ENCODE peak calls at places on chromosomes 13 and 19, in nine cellular contexts. One of them, this sample, is unnamed.

GRCh38 chr13:94776300-94776699 is 64.0 kb upstream of the SOX21 start:
- DNase-seq in astrocyte of the cerebellum: no peak
- DNase-seq in A549: no peak
- DNase-seq in A673: no peak
- DNase-seq in hepatocyte: no peak
- DNase-seq in cardiac fibroblast: no peak
- DNase-seq in fibroblast of pulmonary artery: no peak
- DNase-seq in heart left ventricle: no peak
- DNase-seq in AG09309: no peak
- DNase-seq in this sample: no peak

GRCh38 chr13:113776231-113777125 is 17.5 kb downstream of the TMEM255B start:
- DNase-seq in A549: no peak
- DNase-seq in cardiac fibroblast: no peak
- DNase-seq in astrocyte of the cerebellum: no peak
- DNase-seq in heart left ventricle: no peak
- DNase-seq in A673: no peak
- DNase-seq in AG09309: no peak
- DNase-seq in fibroblast of pulmonary artery: no peak
- DNase-seq in hepatocyte: no peak
- DNase-seq in this sample: no peak

GRCh38 chr13:91346848-91347211 is 657 bp upstream of the MIR17HG start:
- DNase-seq in astrocyte of the cerebellum: no peak
- DNase-seq in AG09309: no peak
- DNase-seq in hepatocyte: peak; percentile 27
- DNase-seq in heart left ventricle: no peak
- DNase-seq in fibroblast of pulmonary artery: peak; percentile 7
- DNase-seq in A673: no peak
- DNase-seq in cardiac fibroblast: peak; percentile 22
- DNase-seq in A549: no peak
- DNase-seq in this sample: no peak

GRCh38 chr19:43474986-43475705 is 9.7 kb upstream of the LYPD3 start:
- DNase-seq in astrocyte of the cerebellum: peak; percentile 65
- DNase-seq in fibroblast of pulmonary artery: peak; percentile 93
- DNase-seq in AG09309: no peak
- DNase-seq in hepatocyte: peak; percentile 97
- DNase-seq in heart left ventricle: peak; percentile 95
- DNase-seq in A673: peak; percentile 94
- DNase-seq in cardiac fibroblast: peak; percentile 93
- DNase-seq in A549: peak; percentile 99
- DNase-seq in this sample: peak; percentile 94

GRCh38 chr19:50814883-50815282 is 8.7 kb downstream of the KLK1 start:
- DNase-seq in A549: no peak
- DNase-seq in cardiac fibroblast: no peak
- DNase-seq in fibroblast of pulmonary artery: no peak
- DNase-seq in AG09309: no peak
- DNase-seq in astrocyte of the cerebellum: no peak
- DNase-seq in hepatocyte: no peak
- DNase-seq in heart left ventricle: no peak
- DNase-seq in A673: no peak
- DNase-seq in this sample: no peak

GRCh38 chr13:44220948-44221347 is 152.7 kb upstream of the SERP2 start:
- DNase-seq in heart left ventricle: no peak
- DNase-seq in hepatocyte: no peak
- DNase-seq in A673: no peak
- DNase-seq in A549: no peak
- DNase-seq in cardiac fibroblast: peak; percentile 18
- DNase-seq in fibroblast of pulmonary artery: no peak
- DNase-seq in astrocyte of the cerebellum: no peak
- DNase-seq in AG09309: no peak
- DNase-seq in this sample: no peak

GRCh38 chr13:100235311-100235901 is 146.5 kb downstream of the PCCA start:
- DNase-seq in AG09309: peak; percentile 31
- DNase-seq in fibroblast of pulmonary artery: peak; percentile 71
- DNase-seq in hepatocyte: peak; percentile 57
- DNase-seq in A673: peak; percentile 99
- DNase-seq in astrocyte of the cerebellum: peak; percentile 50
- DNase-seq in cardiac fibroblast: peak; percentile 82
- DNase-seq in heart left ventricle: no peak
- DNase-seq in A549: peak; percentile 23
- DNase-seq in this sample: peak; percentile 79

GRCh38 chr13:28753208-28753892 is 34.6 kb upstream of the SLC46A3 start:
- DNase-seq in astrocyte of the cerebellum: peak; percentile 77
- DNase-seq in AG09309: peak; percentile 89
- DNase-seq in heart left ventricle: peak; percentile 69
- DNase-seq in cardiac fibroblast: peak; percentile 96
- DNase-seq in hepatocyte: peak; percentile 79
- DNase-seq in fibroblast of pulmonary artery: peak; percentile 95
- DNase-seq in A673: peak; percentile 90
- DNase-seq in A549: peak; percentile 61
- DNase-seq in this sample: peak; percentile 91

DNA sequence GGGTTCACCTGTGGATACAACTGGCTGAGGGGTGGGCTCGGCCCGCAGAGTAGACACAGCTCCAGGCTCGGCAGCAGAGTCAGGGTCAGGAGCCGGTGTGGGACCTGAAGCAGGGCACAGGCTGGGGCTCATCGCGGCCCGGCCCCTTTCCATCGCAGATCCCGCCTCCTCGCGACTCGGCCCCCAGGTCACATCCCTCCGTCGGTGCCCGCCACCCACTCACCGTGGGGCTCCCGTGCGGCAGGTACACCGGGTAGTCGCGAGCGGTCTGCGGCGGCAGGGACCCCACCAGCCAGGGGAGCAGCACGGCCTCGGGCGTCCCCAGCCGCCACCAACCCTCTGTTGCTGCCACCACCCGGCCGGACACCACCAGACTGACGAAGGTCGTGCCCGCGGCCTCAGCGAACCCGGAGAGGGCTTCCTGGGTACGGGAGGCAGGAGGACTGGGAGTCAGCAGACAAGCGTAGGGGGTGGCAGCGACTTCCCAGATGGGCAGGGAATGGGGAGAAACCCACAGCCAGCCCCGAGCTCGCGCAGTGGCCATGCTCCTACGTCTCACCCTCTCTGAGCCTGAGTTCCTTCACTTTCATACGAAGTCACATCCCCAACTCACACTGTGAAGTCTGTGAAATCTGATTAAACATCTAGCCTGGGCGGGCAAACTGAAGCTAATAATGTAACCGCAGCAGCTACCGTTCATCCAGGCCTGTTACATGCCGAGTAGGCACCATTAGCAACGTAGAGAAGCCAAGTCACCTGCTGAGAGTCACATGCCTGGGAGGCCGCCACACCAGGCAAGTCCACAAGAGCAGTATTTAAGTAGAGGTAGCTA is 3.7 kb downstream of the FUZ start:
- DNase-seq in A549: peak; percentile 60
- DNase-seq in AG09309: no peak
- DNase-seq in A673: peak; percentile 61
- DNase-seq in hepatocyte: peak; percentile 67
- DNase-seq in cardiac fibroblast: no peak
- DNase-seq in fibroblast of pulmonary artery: no peak
- DNase-seq in astrocyte of the cerebellum: peak; percentile 37
- DNase-seq in heart left ventricle: peak; percentile 78
- DNase-seq in this sample: no peak
- TF ChIP-seq CTCF in A549: peak; percentile 15
- TF ChIP-seq CTCF in AG09309: no peak
- TF ChIP-seq CTCF in A673: no peak
- TF ChIP-seq CTCF in hepatocyte: peak; percentile 16
- TF ChIP-seq CTCF in cardiac fibroblast: no peak
- TF ChIP-seq CTCF in fibroblast of pulmonary artery: no peak
- TF ChIP-seq CTCF in astrocyte of the cerebellum: no peak
- TF ChIP-seq CTCF in heart left ventricle: peak; percentile 34
- TF ChIP-seq CTCF in this sample: no peak

GRCh38 chr19:39937792-39938191 is 3.4 kb upstream of the FCGBP start:
- DNase-seq in hepatocyte: no peak
- DNase-seq in heart left ventricle: no peak
- DNase-seq in A673: no peak
- DNase-seq in cardiac fibroblast: no peak
- DNase-seq in AG09309: no peak
- DNase-seq in A549: no peak
- DNase-seq in fibroblast of pulmonary artery: no peak
- DNase-seq in astrocyte of the cerebellum: no peak
- DNase-seq in this sample: no peak

GRCh38 chr19:39941151-39941550 is 6.7 kb upstream of the FCGBP start:
- DNase-seq in astrocyte of the cerebellum: no peak
- DNase-seq in cardiac fibroblast: no peak
- DNase-seq in heart left ventricle: no peak
- DNase-seq in A549: no peak
- DNase-seq in AG09309: no peak
- DNase-seq in A673: no peak
- DNase-seq in fibroblast of pulmonary artery: no peak
- DNase-seq in hepatocyte: no peak
- DNase-seq in this sample: no peak

GRCh38 chr19:39943586-39943985 is 9.2 kb upstream of the FCGBP start:
- DNase-seq in cardiac fibroblast: no peak
- DNase-seq in AG09309: no peak
- DNase-seq in fibroblast of pulmonary artery: no peak
- DNase-seq in A549: peak; percentile 58
- DNase-seq in heart left ventricle: no peak
- DNase-seq in hepatocyte: peak; percentile 50
- DNase-seq in astrocyte of the cerebellum: no peak
- DNase-seq in A673: no peak
- DNase-seq in this sample: no peak

GRCh38 chr19:39940221-39940833 is 5.9 kb upstream of the FCGBP start:
- DNase-seq in hepatocyte: no peak
- DNase-seq in heart left ventricle: no peak
- DNase-seq in A549: no peak
- DNase-seq in fibroblast of pulmonary artery: no peak
- DNase-seq in A673: no peak
- DNase-seq in astrocyte of the cerebellum: no peak
- DNase-seq in AG09309: no peak
- DNase-seq in cardiac fibroblast: no peak
- DNase-seq in this sample: no peak

DNA sequence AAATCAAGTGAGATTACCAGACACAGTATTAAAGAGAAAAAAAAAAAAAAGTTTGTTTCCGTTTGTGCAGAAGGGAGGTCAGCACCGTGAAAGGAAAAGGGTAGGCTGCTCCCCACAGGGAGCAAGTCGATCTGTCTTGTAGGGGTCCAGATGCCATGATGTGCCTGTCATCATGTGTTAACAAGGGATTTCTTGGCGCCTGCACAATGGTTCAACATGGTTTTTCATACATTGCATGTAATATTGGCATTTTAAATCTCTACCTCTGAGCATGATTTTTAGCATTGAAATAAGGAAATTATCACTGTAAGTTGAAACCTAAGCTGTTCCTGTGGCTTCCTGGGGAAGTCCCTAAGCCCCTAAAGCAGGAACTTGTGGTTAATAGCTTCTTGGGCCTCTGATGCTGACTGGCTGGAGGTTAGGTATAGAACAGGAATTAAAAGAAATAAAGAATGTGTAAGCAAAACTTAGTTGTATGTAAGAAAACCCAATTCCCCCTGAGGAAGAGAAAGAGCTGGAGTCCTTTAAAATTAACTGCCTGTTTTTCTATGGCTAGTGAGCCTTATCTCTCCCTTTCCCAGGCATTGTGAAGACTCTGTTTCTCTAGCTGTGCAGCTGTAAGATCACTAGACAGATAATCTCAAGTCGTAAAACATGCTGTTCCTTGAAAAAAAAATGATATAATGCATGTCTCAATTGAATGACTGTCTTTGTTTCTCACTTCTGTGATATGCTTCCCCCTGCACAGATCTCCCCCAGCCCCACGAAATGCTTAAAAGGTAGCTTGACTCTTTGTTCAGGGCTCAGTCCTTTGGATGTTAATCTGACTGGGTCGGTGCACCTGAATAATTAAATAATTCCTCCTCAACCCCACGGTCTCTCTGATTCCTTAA is 7.4 kb upstream of the FCGBP start:
- DNase-seq in hepatocyte: no peak
- DNase-seq in AG09309: no peak
- DNase-seq in A549: no peak
- DNase-seq in fibroblast of pulmonary artery: peak; percentile 42
- DNase-seq in astrocyte of the cerebellum: peak; percentile 2
- DNase-seq in cardiac fibroblast: peak; percentile 43
- DNase-seq in A673: peak; percentile 94
- DNase-seq in heart left ventricle: no peak
- DNase-seq in this sample: peak; percentile 15
- H3K4me3 ChIP-seq in hepatocyte: no peak overlapping the region
- H3K4me3 ChIP-seq in AG09309: no peak overlapping the region
- H3K4me3 ChIP-seq in A549: no peak overlapping the region
- H3K4me3 ChIP-seq in fibroblast of pulmonary artery: no peak overlapping the region
- H3K4me3 ChIP-seq in astrocyte of the cerebellum: no peak overlapping the region
- H3K4me3 ChIP-seq in cardiac fibroblast: no peak overlapping the region
- H3K4me3 ChIP-seq in A673: peak overlapping the region; percentile 3
- H3K4me3 ChIP-seq in heart left ventricle: no peak overlapping the region
- H3K4me3 ChIP-seq in this sample: no peak overlapping the region

GRCh38 chr19:8021374-8021773 is 15.9 kb upstream of the ELAVL1 start:
- DNase-seq in A549: no peak
- DNase-seq in fibroblast of pulmonary artery: no peak
- DNase-seq in A673: no peak
- DNase-seq in astrocyte of the cerebellum: no peak
- DNase-seq in AG09309: no peak
- DNase-seq in heart left ventricle: no peak
- DNase-seq in cardiac fibroblast: no peak
- DNase-seq in hepatocyte: no peak
- DNase-seq in this sample: no peak

GRCh38 chr19:8023371-8023770 is 17.9 kb upstream of the ELAVL1 start:
- DNase-seq in A549: no peak
- DNase-seq in AG09309: no peak
- DNase-seq in fibroblast of pulmonary artery: no peak
- DNase-seq in heart left ventricle: no peak
- DNase-seq in A673: no peak
- DNase-seq in hepatocyte: no peak
- DNase-seq in astrocyte of the cerebellum: no peak
- DNase-seq in cardiac fibroblast: no peak
- DNase-seq in this sample: no peak

GRCh38 chr19:8022275-8022674 is 16.8 kb upstream of the ELAVL1 start:
- DNase-seq in A549: no peak
- DNase-seq in cardiac fibroblast: no peak
- DNase-seq in heart left ventricle: no peak
- DNase-seq in hepatocyte: no peak
- DNase-seq in fibroblast of pulmonary artery: no peak
- DNase-seq in AG09309: no peak
- DNase-seq in astrocyte of the cerebellum: no peak
- DNase-seq in A673: no peak
- DNase-seq in this sample: no peak

GRCh38 chr19:8020681-8021080 is 15.2 kb upstream of the ELAVL1 start:
- DNase-seq in A673: no peak
- DNase-seq in cardiac fibroblast: no peak
- DNase-seq in A549: no peak
- DNase-seq in heart left ventricle: no peak
- DNase-seq in fibroblast of pulmonary artery: no peak
- DNase-seq in AG09309: no peak
- DNase-seq in hepatocyte: no peak
- DNase-seq in astrocyte of the cerebellum: no peak
- DNase-seq in this sample: no peak

GRCh38 chr19:8017808-8018207 is 12.4 kb upstream of the ELAVL1 start:
- DNase-seq in cardiac fibroblast: no peak
- DNase-seq in A673: peak; percentile 39
- DNase-seq in hepatocyte: no peak
- DNase-seq in fibroblast of pulmonary artery: no peak
- DNase-seq in AG09309: no peak
- DNase-seq in A549: no peak
- DNase-seq in astrocyte of the cerebellum: no peak
- DNase-seq in heart left ventricle: no peak
- DNase-seq in this sample: no peak
- TF ChIP-seq CTCF in cardiac fibroblast: no peak
- TF ChIP-seq CTCF in A673: peak; percentile 58
- TF ChIP-seq CTCF in hepatocyte: peak; percentile 18
- TF ChIP-seq CTCF in fibroblast of pulmonary artery: no peak
- TF ChIP-seq CTCF in AG09309: no peak
- TF ChIP-seq CTCF in A549: no peak
- TF ChIP-seq CTCF in astrocyte of the cerebellum: no peak
- TF ChIP-seq CTCF in heart left ventricle: no peak
- TF ChIP-seq CTCF in this sample: no peak

GRCh38 chr19:10295305-10295846 is 5.6 kb downstream of the ICAM5 start:
- DNase-seq in A549: no peak
- DNase-seq in hepatocyte: no peak
- DNase-seq in cardiac fibroblast: no peak
- DNase-seq in AG09309: no peak
- DNase-seq in astrocyte of the cerebellum: no peak
- DNase-seq in heart left ventricle: peak; percentile 37
- DNase-seq in fibroblast of pulmonary artery: no peak
- DNase-seq in A673: no peak
- DNase-seq in this sample: no peak

GRCh38 chr19:10293637-10294367 is 4.0 kb downstream of the ICAM5 start:
- DNase-seq in A673: no peak
- DNase-seq in fibroblast of pulmonary artery: no peak
- DNase-seq in heart left ventricle: no peak
- DNase-seq in A549: no peak
- DNase-seq in astrocyte of the cerebellum: no peak
- DNase-seq in AG09309: no peak
- DNase-seq in hepatocyte: no peak
- DNase-seq in cardiac fibroblast: no peak
- DNase-seq in this sample: no peak

GRCh38 chr19:10294368-10294697 is 4.6 kb downstream of the ICAM5 start:
- DNase-seq in AG09309: no peak
- DNase-seq in cardiac fibroblast: no peak
- DNase-seq in fibroblast of pulmonary artery: no peak
- DNase-seq in hepatocyte: no peak
- DNase-seq in astrocyte of the cerebellum: no peak
- DNase-seq in heart left ventricle: peak; percentile 27
- DNase-seq in A549: no peak
- DNase-seq in A673: no peak
- DNase-seq in this sample: no peak

GRCh38 chr19:10292789-10293636 is 3.3 kb downstream of the ICAM5 start:
- DNase-seq in fibroblast of pulmonary artery: no peak
- DNase-seq in AG09309: no peak
- DNase-seq in heart left ventricle: no peak
- DNase-seq in A549: no peak
- DNase-seq in cardiac fibroblast: no peak
- DNase-seq in hepatocyte: no peak
- DNase-seq in A673: peak; percentile 63
- DNase-seq in astrocyte of the cerebellum: no peak
- DNase-seq in this sample: no peak

GRCh38 chr19:10295847-10296591 is 6.3 kb downstream of the ICAM5 start:
- DNase-seq in AG09309: no peak
- DNase-seq in hepatocyte: no peak
- DNase-seq in fibroblast of pulmonary artery: no peak
- DNase-seq in A673: no peak
- DNase-seq in A549: no peak
- DNase-seq in heart left ventricle: no peak
- DNase-seq in astrocyte of the cerebellum: no peak
- DNase-seq in cardiac fibroblast: no peak
- DNase-seq in this sample: no peak
- H3K4me3 ChIP-seq in AG09309: no peak overlapping the region
- H3K4me3 ChIP-seq in hepatocyte: no peak overlapping the region
- H3K4me3 ChIP-seq in fibroblast of pulmonary artery: no peak overlapping the region
- H3K4me3 ChIP-seq in A673: peak overlapping the region; percentile 12
- H3K4me3 ChIP-seq in A549: peak overlapping the region; percentile 47
- H3K4me3 ChIP-seq in heart left ventricle: no peak overlapping the region
- H3K4me3 ChIP-seq in astrocyte of the cerebellum: no peak overlapping the region
- H3K4me3 ChIP-seq in cardiac fibroblast: no peak overlapping the region
- H3K4me3 ChIP-seq in this sample: no peak overlapping the region